ENCODE peak calls at places on chromosomes 11 and 22, in four cellular contexts. One of them, this sample, is unnamed.

GRCh38 chr22:17201285-17201945 is 17.8 kb downstream of the ADA2 start:
- DNase-seq in NCI-H146: peak
- DNase-seq in erythroblast: no peak
- DNase-seq in tibial nerve: no peak
- DNase-seq in this sample: no peak

GRCh38 chr11:100557830-100558611 is 129.1 kb upstream of the ARHGAP42 start:
- DNase-seq in NCI-H146: no peak
- DNase-seq in erythroblast: no peak
- DNase-seq in tibial nerve: no peak
- DNase-seq in this sample: no peak

GRCh38 chr11:116879789-116880402 is 42.5 kb upstream of the APOA1 start:
- DNase-seq in NCI-H146: peak
- DNase-seq in erythroblast: peak
- DNase-seq in tibial nerve: peak
- DNase-seq in this sample: no peak

GRCh38 chr22:50260801-50261614 is 475 bp downstream of the MAPK12 start:
- DNase-seq in NCI-H146: peak
- DNase-seq in erythroblast: peak
- DNase-seq in tibial nerve: no peak
- DNase-seq in this sample: peak

GRCh38 chr11:117572671-117573070 is 224.3 kb downstream of the DSCAML1 start:
- DNase-seq in NCI-H146: peak
- DNase-seq in erythroblast: no peak
- DNase-seq in tibial nerve: no peak
- DNase-seq in this sample: no peak

GRCh38 chr22:28802595-28803087 is 2.3 kb upstream of the XBP1 start:
- DNase-seq in NCI-H146: no peak
- DNase-seq in erythroblast: peak
- DNase-seq in tibial nerve: no peak
- DNase-seq in this sample: no peak

GRCh38 chr11:1327064-1327460 is 17.6 kb upstream of the TOLLIP start:
- DNase-seq in NCI-H146: no peak
- DNase-seq in erythroblast: no peak
- DNase-seq in tibial nerve: no peak
- DNase-seq in this sample: no peak

GRCh38 chr22:46748948-46749681 is 11.1 kb upstream of the CERK start:
- DNase-seq in NCI-H146: no peak
- DNase-seq in erythroblast: no peak
- DNase-seq in tibial nerve: no peak
- DNase-seq in this sample: no peak

GRCh38 chr22:42353883-42354727 is 78.1 kb downstream of the NFAM1 start:
- DNase-seq in NCI-H146: peak
- DNase-seq in erythroblast: no peak
- DNase-seq in tibial nerve: no peak
- DNase-seq in this sample: no peak

GRCh38 chr11:68002943-68003845 is 703 bp downstream of the UNC93B1 start:
- DNase-seq in NCI-H146: peak
- DNase-seq in erythroblast: peak
- DNase-seq in tibial nerve: no peak
- DNase-seq in this sample: peak

GRCh38 chr11:6531267-6531752 is 34.2 kb downstream of the DNHD1 start:
- DNase-seq in NCI-H146: peak
- DNase-seq in erythroblast: peak
- DNase-seq in tibial nerve: peak
- DNase-seq in this sample: no peak

GRCh38 chr22:42996646-42997365 is 18.1 kb downstream of the PACSIN2 start:
- DNase-seq in NCI-H146: no peak
- DNase-seq in erythroblast: no peak
- DNase-seq in tibial nerve: no peak
- DNase-seq in this sample: no peak

GRCh38 chr11:100338144-100338840 is 348.8 kb upstream of the ARHGAP42 start:
- DNase-seq in NCI-H146: no peak
- DNase-seq in erythroblast: no peak
- DNase-seq in tibial nerve: no peak
- DNase-seq in this sample: no peak

GRCh38 chr11:19327280-19327679 is 86.5 kb upstream of the E2F8 start:
- DNase-seq in NCI-H146: no peak
- DNase-seq in erythroblast: no peak
- DNase-seq in tibial nerve: no peak
- DNase-seq in this sample: no peak

GRCh38 chr11:20048246-20048645 is 112.0 kb downstream of the DBX1 start:
- DNase-seq in NCI-H146: no peak
- DNase-seq in erythroblast: no peak
- DNase-seq in tibial nerve: no peak
- DNase-seq in this sample: no peak

GRCh38 chr11:77590194-77590591 is 440 bp downstream of the AQP11 start:
- DNase-seq in NCI-H146: no peak
- DNase-seq in erythroblast: no peak
- DNase-seq in tibial nerve: peak
- DNase-seq in this sample: peak

GRCh38 chr11:130876100-130876499 is 40.2 kb downstream of the SNX19 start:
- DNase-seq in NCI-H146: no peak
- DNase-seq in erythroblast: no peak
- DNase-seq in tibial nerve: no peak
- DNase-seq in this sample: no peak

GRCh38 chr11:119774180-119774763 is 45.3 kb upstream of the NECTIN1 start:
- DNase-seq in NCI-H146: no peak
- DNase-seq in erythroblast: peak
- DNase-seq in tibial nerve: no peak
- DNase-seq in this sample: no peak

GRCh38 chr22:37070744-37071143 is 19.2 kb downstream of the KCTD17 start:
- DNase-seq in NCI-H146: no peak
- DNase-seq in erythroblast: no peak
- DNase-seq in tibial nerve: no peak
- DNase-seq in this sample: no peak

GRCh38 chr11:68215087-68215445 is 2.0 kb upstream of the KMT5B start:
- DNase-seq in NCI-H146: no peak
- DNase-seq in erythroblast: no peak
- DNase-seq in tibial nerve: no peak
- DNase-seq in this sample: no peak

GRCh38 chr11:61345954-61346814 is 13.2 kb downstream of the TKFC start:
- DNase-seq in NCI-H146: no peak
- DNase-seq in erythroblast: peak
- DNase-seq in tibial nerve: no peak
- DNase-seq in this sample: no peak

GRCh38 chr22:46769191-46769675 is 6.8 kb downstream of the TBC1D22A start:
- DNase-seq in NCI-H146: peak
- DNase-seq in erythroblast: no peak
- DNase-seq in tibial nerve: no peak
- DNase-seq in this sample: no peak

GRCh38 chr11:121032546-121032945 is 8.6 kb downstream of the TBCEL start:
- DNase-seq in NCI-H146: no peak
- DNase-seq in erythroblast: peak
- DNase-seq in tibial nerve: no peak
- DNase-seq in this sample: no peak

GRCh38 chr11:92846542-92847125 is 122.8 kb upstream of the MTNR1B start:
- DNase-seq in NCI-H146: no peak
- DNase-seq in erythroblast: no peak
- DNase-seq in tibial nerve: no peak
- DNase-seq in this sample: no peak